ENCODE peak calls at places on chromosomes 12 and 14, in five cellular contexts. W is HepG2, U is H1, D is GM12878, E is K562. J is an unnamed sample.

GRCh38 chr12:89935850-89936249 is 227.2 kb upstream of the ATP2B1 start:
- DNase-seq in W (no peak), U (no peak), D (peak), E (no peak), J (no peak)

GRCh38 chr14:54730156-54730961 is 163.4 kb downstream of the SAMD4A start:
- DNase-seq in W (no peak), U (no peak), D (peak), E (no peak), J (peak)

GRCh38 chr12:71415336-71416231 is 24.0 kb upstream of the LGR5 start:
- DNase-seq in W (peak), U (no peak), D (peak), E (peak), J (peak)

GRCh38 chr14:59870277-59871165 is at the start of gene RTN1:
- DNase-seq in W (no peak), U (peak), D (no peak), E (no peak), J (no peak)

GRCh38 chr14:26383286-26383685 is 214.5 kb downstream of the NOVA1 start:
- DNase-seq in W (no peak), U (no peak), D (no peak), E (no peak), J (no peak)

GRCh38 chr12:47811581-47812484 is 7.9 kb downstream of the HDAC7 start:
- DNase-seq in W (no peak), U (no peak), D (no peak), E (no peak), J (no peak)

GRCh38 chr12:108312885-108313203 is 26.3 kb downstream of the CMKLR1 start:
- DNase-seq in W (peak), U (no peak), D (no peak), E (no peak), J (no peak)

GRCh38 chr12:58341791-58342190 is 400.4 kb downstream of the ATP23 start:
- DNase-seq in W (no peak), U (no peak), D (no peak), E (no peak), J (no peak)

GRCh38 chr12:87253157-87253556 is 776.0 kb downstream of the C12orf50 start:
- DNase-seq in W (no peak), U (no peak), D (no peak), E (no peak), J (peak)

GRCh38 chr12:89884365-89884915 is 175.8 kb upstream of the ATP2B1 start:
- DNase-seq in W (no peak), U (no peak), D (no peak), E (no peak), J (no peak)

GRCh38 chr14:27049611-27050172 is 451.9 kb upstream of the NOVA1 start:
- DNase-seq in W (no peak), U (no peak), D (no peak), E (no peak), J (no peak)

GRCh38 chr12:126290456-126290855 is 1225.2 kb downstream of the AACS start:
- DNase-seq in W (no peak), U (no peak), D (no peak), E (no peak), J (no peak)

GRCh38 chr14:103393687-103394626 is 8.7 kb downstream of the MARK3 start:
- DNase-seq in W (no peak), U (no peak), D (no peak), E (peak), J (peak)

GRCh38 chr14:46054526-46054925 is 597.1 kb downstream of the RPL10L start:
- DNase-seq in W (no peak), U (no peak), D (no peak), E (no peak), J (no peak)

GRCh38 chr12:56158926-56159461 is 835 bp downstream of the MYL6 start:
- DNase-seq in W (peak), U (peak), D (no peak), E (peak), J (peak)

GRCh38 chr12:102629262-102629888 is 149.0 kb upstream of the IGF1 start:
- DNase-seq in W (no peak), U (no peak), D (no peak), E (peak), J (no peak)

GRCh38 chr12:98803468-98804209 is 158.5 kb downstream of the APAF1 start:
- DNase-seq in W (no peak), U (no peak), D (no peak), E (no peak), J (no peak)

GRCh38 chr14:32938719-32939253 is at the start of gene NPAS3:
- DNase-seq in W (no peak), U (no peak), D (no peak), E (no peak), J (no peak)

GRCh38 chr12:89707623-89707991 is 1.0 kb downstream of the ATP2B1 start:
- DNase-seq in W (peak), U (peak), D (no peak), E (peak), J (no peak)

GRCh38 chr12:91189526-91189925 is 6.9 kb upstream of the DCN start:
- DNase-seq in W (no peak), U (no peak), D (no peak), E (no peak), J (no peak)

GRCh38 chr12:67885370-67886169 is 103.7 kb upstream of the IFNG-AS1 start:
- DNase-seq in W (no peak), U (no peak), D (no peak), E (no peak), J (no peak)

GRCh38 chr12:15801770-15802393 is 12.7 kb upstream of the EPS8 start:
- DNase-seq in W (no peak), U (no peak), D (no peak), E (no peak), J (peak)

GRCh38 chr12:126663304-126664094 is 1598.3 kb downstream of the AACS start:
- DNase-seq in W (peak), U (peak), D (no peak), E (peak), J (peak)

GRCh38 chr12:82383930-82384513 is 25.7 kb downstream of the METTL25 start:
- DNase-seq in W (no peak), U (no peak), D (no peak), E (no peak), J (no peak)
- TF ChIP-seq CHD2 in W (no peak), U (no peak), D (no peak), E (no peak), J (no peak)

GRCh38 chr14:52080817-52081755 is 12.2 kb upstream of the NID2 start:
- DNase-seq in W (peak), U (no peak), D (no peak), E (no peak), J (peak)
- TF ChIP-seq CEBPB in W (no peak), U (no peak), D (no peak), E (no peak), J (no peak)

GRCh38 chr12:52235001-52235760 is 2.1 kb downstream of the KRT7 start:
- DNase-seq in W (no peak), U (no peak), D (no peak), E (no peak), J (no peak)
- TF ChIP-seq CHD2 in W (no peak), U (no peak), D (no peak), E (no peak), J (no peak)

DNA sequence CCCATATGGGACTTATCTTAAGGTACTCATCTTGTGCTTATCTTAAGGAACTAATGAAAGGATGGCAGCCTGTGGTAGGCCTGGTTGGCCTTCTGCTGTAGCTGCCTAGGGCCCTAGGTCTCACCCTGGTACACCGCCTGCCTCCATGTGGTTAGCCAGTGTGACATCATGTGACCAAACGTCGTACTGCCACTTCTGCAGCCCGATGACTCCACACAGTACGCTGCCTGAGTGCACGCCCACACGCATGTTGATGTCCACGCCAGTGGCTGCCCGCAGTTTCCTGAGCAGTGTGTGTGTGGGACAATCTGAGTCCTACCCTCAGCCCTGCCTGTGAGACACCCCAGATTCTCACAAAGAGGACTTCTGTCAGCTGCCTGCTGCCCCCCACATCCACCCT is 5.1 kb downstream of the ADCY4 start:
- DNase-seq in W (no peak), U (no peak), D (no peak), E (no peak), J (no peak)
- TF ChIP-seq CEBPB in W (no peak), U (no peak), D (no peak), E (no peak), J (no peak)

GRCh38 chr12:96248532-96248931 is 54.4 kb downstream of the ELK3 start:
- DNase-seq in W (no peak), U (no peak), D (no peak), E (no peak), J (no peak)
- TF ChIP-seq CHD2 in W (no peak), U (no peak), D (no peak), E (no peak), J (no peak)

DNA sequence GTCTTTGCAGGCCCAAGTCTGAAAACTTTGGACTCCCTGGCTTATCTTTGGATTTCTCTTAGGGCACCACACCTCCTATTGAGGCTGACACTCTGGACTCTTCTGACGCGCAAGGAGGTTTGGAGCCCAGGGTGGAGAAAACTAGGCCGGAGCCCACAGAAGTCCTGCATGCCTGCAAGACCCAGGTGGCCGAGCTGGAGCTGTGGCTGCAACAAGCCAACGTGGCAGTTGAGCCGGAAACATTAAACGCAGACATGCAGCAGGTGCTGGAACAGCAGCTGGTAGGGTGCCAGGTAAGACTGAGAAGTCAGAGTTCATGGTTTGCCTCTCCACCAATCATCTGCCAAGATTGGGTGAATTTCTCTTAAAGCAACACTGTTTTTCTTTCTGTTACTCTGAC is 180.9 kb downstream of the ESR2 start:
- DNase-seq in W (no peak), U (no peak), D (no peak), E (no peak), J (no peak)
- TF ChIP-seq CEBPB in W (no peak), U (no peak), D (no peak), E (no peak), J (no peak)

GRCh38 chr14:48398675-48399282 is 723.4 kb upstream of the MDGA2 start:
- DNase-seq in W (peak), U (no peak), D (no peak), E (peak), J (peak)
- TF ChIP-seq CHD2 in W (no peak), U (no peak), D (no peak), E (no peak), J (no peak)

J was measured in A549.